ENCODE peak calls at places on chromosome 11, in six cellular contexts. P, D, A, Y, Q and R are unnamed samples.

GRCh38 chr11:18416459-18416858 is 4.3 kb downstream of the LDHC start:
- DNase-seq in P (no peak), D (no peak), A (no peak), Y (no peak), Q (no peak), R (no peak)

GRCh38 chr11:123654566-123655081 is at the start of gene SCN3B:
- DNase-seq in P (peak), D (no peak), A (peak), Y (peak), Q (peak), R (peak)

GRCh38 chr11:129911298-129911697 is 15.9 kb upstream of the NFRKB start:
- DNase-seq in P (no peak), D (no peak), A (no peak), Y (no peak), Q (peak), R (peak)

GRCh38 chr11:79097279-79097875 is 343.5 kb downstream of the TENM4 start:
- DNase-seq in P (no peak), D (no peak), A (no peak), Y (no peak), Q (no peak), R (no peak)

GRCh38 chr11:9053631-9054030 is 37.8 kb downstream of the SCUBE2 start:
- DNase-seq in P (peak), D (no peak), A (no peak), Y (peak), Q (peak), R (peak)

GRCh38 chr11:88250566-88251080 is 75.4 kb upstream of the RAB38 start:
- DNase-seq in P (no peak), D (no peak), A (no peak), Y (no peak), Q (no peak), R (no peak)

GRCh38 chr11:85939099-85940015 is 84.2 kb downstream of the CCDC83 start:
- DNase-seq in P (no peak), D (no peak), A (no peak), Y (no peak), Q (no peak), R (no peak)

GRCh38 chr11:132158696-132159095 is 788.3 kb downstream of the NTM start:
- DNase-seq in P (no peak), D (no peak), A (no peak), Y (no peak), Q (peak), R (peak)

GRCh38 chr11:93444671-93445073 is 98.5 kb downstream of the SMCO4 start:
- DNase-seq in P (no peak), D (peak), A (peak), Y (peak), Q (peak), R (no peak)

GRCh38 chr11:81673001-81673400 is 1060.7 kb downstream of the FAM181B start:
- DNase-seq in P (no peak), D (no peak), A (no peak), Y (no peak), Q (peak), R (no peak)

GRCh38 chr11:120182357-120182756 is 28.5 kb upstream of the OAF start:
- DNase-seq in P (no peak), D (no peak), A (peak), Y (no peak), Q (no peak), R (no peak)

GRCh38 chr11:75893202-75893601 is 78.2 kb downstream of the UVRAG start:
- DNase-seq in P (no peak), D (no peak), A (no peak), Y (no peak), Q (no peak), R (no peak)

GRCh38 chr11:117861151-117862018 is 15.1 kb downstream of the FXYD6 start:
- DNase-seq in P (peak), D (no peak), A (no peak), Y (peak), Q (peak), R (no peak)

GRCh38 chr11:63837719-63838118 is 1.2 kb upstream of the MARK2 start:
- DNase-seq in P (no peak), D (no peak), A (no peak), Y (no peak), Q (no peak), R (no peak)

GRCh38 chr11:88300888-88301477 is 36.6 kb downstream of the CTSC start:
- DNase-seq in P (no peak), D (no peak), A (no peak), Y (peak), Q (no peak), R (no peak)

GRCh38 chr11:94449437-94449836 is 44.2 kb downstream of the MRE11 start:
- DNase-seq in P (no peak), D (no peak), A (no peak), Y (no peak), Q (peak), R (no peak)

GRCh38 chr11:22192642-22193347 is at the start of gene ANO5:
- DNase-seq in P (peak), D (no peak), A (no peak), Y (peak), Q (no peak), R (peak)